ENCODE peak calls at places on chromosomes 11 and 22, in eight cellular contexts. B, E, O, N, I, G, L and T are unnamed samples.

GRCh38 chr22:25334091-25334490 is 114.7 kb downstream of the CRYBB2 start:
- DNase-seq in B (peak), E (peak), O (peak), N (no peak), I (no peak), G (peak), L (peak), T (no peak)

GRCh38 chr11:114307524-114308203 is 11.5 kb downstream of the NNMT start:
- DNase-seq in B (no peak), E (peak), O (peak), N (no peak), I (no peak), G (no peak), L (no peak), T (no peak)

GRCh38 chr11:12189543-12190235 is 79.3 kb downstream of the MICAL2 start:
- DNase-seq in B (no peak), E (no peak), O (no peak), N (no peak), I (peak), G (no peak), L (no peak), T (no peak)

GRCh38 chr22:17085277-17086091 is 684 bp downstream of the IL17RA start:
- DNase-seq in B (no peak), E (no peak), O (peak), N (no peak), I (peak), G (peak), L (no peak), T (no peak)

GRCh38 chr11:8009856-8010255 is 22.7 kb downstream of the EIF3F start:
- DNase-seq in B (no peak), E (no peak), O (no peak), N (no peak), I (no peak), G (no peak), L (no peak), T (no peak)

GRCh38 chr11:12569499-12570040 is 104.7 kb upstream of the TEAD1 start:
- DNase-seq in B (no peak), E (peak), O (peak), N (no peak), I (no peak), G (no peak), L (no peak), T (no peak)

GRCh38 chr11:129974237-129974636 is 28.4 kb downstream of the PRDM10 start:
- DNase-seq in B (no peak), E (peak), O (peak), N (no peak), I (no peak), G (no peak), L (no peak), T (no peak)

GRCh38 chr11:119850822-119851409 is 121.9 kb upstream of the NECTIN1 start:
- DNase-seq in B (no peak), E (no peak), O (no peak), N (no peak), I (no peak), G (no peak), L (no peak), T (no peak)

GRCh38 chr11:77082838-77083552 is 16.2 kb downstream of the CAPN5 start:
- DNase-seq in B (no peak), E (peak), O (peak), N (no peak), I (peak), G (no peak), L (no peak), T (no peak)

GRCh38 chr22:22933807-22934542 is 46.4 kb downstream of the IGLL5 start:
- DNase-seq in B (no peak), E (no peak), O (no peak), N (no peak), I (no peak), G (no peak), L (no peak), T (no peak)

GRCh38 chr11:9525116-9525515 is 48.4 kb upstream of the WEE1 start:
- DNase-seq in B (no peak), E (peak), O (no peak), N (no peak), I (no peak), G (no peak), L (no peak), T (no peak)
- H3K27ac ChIP-seq in B (no peak), E (no peak), O (no peak), N (no peak), I (no peak), G (no peak), L (no peak), T (no peak)

DNA sequence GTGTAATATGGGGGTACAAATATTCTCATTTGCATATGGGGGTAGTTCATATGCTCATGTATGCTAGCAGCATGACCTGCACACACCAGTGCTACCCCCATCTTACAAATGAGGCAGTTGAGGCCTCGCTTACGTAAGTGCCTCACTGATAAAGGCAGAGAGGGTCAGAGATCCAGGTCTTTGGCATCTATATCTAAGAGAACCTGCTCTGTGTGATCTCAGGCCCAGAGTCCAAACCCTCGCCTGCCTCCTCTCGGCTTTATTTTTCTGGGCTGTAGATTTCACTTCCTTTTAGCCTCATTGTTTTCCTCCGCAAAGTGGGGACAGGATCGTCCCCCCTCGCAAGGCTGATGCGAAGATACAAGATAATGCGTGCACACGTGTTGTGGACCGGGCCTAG is 325.2 kb downstream of the MN1 start:
- DNase-seq in B (no peak), E (no peak), O (no peak), N (no peak), I (no peak), G (no peak), L (no peak), T (no peak)
- H3K27ac ChIP-seq in B (no peak), E (peak), O (peak), N (peak), I (no peak), G (no peak), L (no peak), T (no peak)

DNA sequence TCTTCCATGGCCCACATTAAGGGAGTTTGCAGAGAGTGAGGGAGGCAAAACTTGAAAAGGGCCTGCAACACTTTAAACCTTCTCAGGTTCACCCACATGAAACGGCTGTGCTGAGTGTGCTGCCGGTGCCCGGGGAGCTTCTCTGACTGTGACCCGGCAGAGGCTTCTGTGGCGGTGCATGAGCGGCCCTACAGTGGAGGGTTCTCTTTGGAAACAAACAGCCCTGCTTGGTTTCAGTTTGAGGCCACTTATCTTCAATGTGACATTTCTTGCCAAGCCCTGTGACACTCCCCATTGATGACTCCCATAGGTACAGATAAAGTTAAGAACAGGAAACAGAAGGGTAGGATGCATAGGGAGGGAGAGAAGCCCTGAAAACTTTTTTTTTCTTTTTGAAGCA is 31.8 kb downstream of the FAM118A start:
- DNase-seq in B (no peak), E (no peak), O (no peak), N (no peak), I (no peak), G (no peak), L (no peak), T (no peak)
- H3K27ac ChIP-seq in B (no peak), E (no peak), O (no peak), N (no peak), I (peak), G (no peak), L (no peak), T (no peak)

GRCh38 chr22:27809700-27810365 is 8.3 kb upstream of the MN1 start:
- DNase-seq in B (no peak), E (no peak), O (no peak), N (no peak), I (no peak), G (no peak), L (no peak), T (no peak)
- H3K27ac ChIP-seq in B (no peak), E (peak), O (peak), N (no peak), I (no peak), G (no peak), L (no peak), T (no peak)

DNA sequence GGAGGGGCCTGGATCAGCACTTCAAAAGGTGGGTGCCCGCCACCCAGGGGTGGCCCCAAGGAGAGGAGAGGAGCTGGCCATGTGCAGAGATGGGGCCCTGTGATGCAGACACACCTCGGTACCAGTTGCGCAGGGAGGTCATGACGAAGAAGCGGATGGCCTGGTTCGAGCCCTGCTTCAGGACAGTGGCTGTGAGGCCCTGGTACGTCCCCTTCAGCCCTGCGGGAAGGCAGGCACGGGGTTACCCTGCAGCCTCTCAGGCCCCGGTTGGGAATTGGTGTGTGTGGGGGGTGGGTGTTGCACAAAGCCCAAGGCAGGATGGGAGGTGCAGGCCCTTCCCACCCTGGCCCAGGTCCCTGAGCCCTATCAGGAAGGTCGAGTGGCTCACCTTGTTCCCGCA is 1.8 kb downstream of the SLC25A1 start:
- DNase-seq in B (no peak), E (no peak), O (no peak), N (no peak), I (no peak), G (no peak), L (no peak), T (no peak)
- H3K27ac ChIP-seq in B (no peak), E (no peak), O (no peak), N (no peak), I (no peak), G (peak), L (no peak), T (no peak)

DNA sequence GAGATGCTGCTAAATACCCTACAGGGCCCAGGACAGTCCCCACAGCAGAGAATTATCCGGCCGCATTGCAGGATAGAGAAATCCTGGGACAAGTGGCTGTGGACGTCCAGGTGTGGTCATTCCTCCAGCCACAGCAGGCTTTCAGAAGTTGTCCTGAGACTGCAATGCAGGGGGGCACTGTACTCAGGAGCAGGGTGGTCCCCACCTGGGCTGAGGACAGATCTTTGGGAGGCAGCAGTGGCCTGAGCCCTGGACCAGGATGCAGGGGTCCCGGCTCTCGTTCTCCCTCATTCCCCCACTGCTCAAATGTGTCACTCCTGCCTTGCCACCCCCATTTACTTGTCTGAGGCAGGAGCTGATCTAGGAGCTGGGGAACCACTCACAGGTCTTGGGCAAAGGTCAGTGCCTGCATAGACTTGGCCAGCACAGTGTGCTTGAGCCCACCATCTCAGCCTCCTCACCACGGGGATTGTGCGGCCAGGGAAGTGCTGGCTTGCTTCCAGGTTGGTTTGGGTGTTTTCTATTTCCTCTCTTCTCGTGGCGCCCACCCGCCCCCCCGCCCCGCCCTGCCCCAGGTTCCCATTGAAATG is 15.3 kb downstream of the LINC01488 start:
- DNase-seq in B (no peak), E (peak), O (no peak), N (peak), I (no peak), G (no peak), L (no peak), T (no peak)
- H3K27ac ChIP-seq in B (peak), E (peak), O (peak), N (peak), I (no peak), G (no peak), L (peak), T (no peak)

GRCh38 chr22:49621601-49622210 is 206.0 kb downstream of the BRD1 start:
- DNase-seq in B (no peak), E (no peak), O (no peak), N (no peak), I (no peak), G (no peak), L (no peak), T (no peak)

GRCh38 chr22:49622241-49623105 is 205.2 kb downstream of the BRD1 start:
- DNase-seq in B (no peak), E (no peak), O (no peak), N (no peak), I (no peak), G (no peak), L (no peak), T (no peak)

GRCh38 chr22:49619301-49619700 is 208.4 kb downstream of the BRD1 start:
- DNase-seq in B (no peak), E (no peak), O (no peak), N (no peak), I (no peak), G (no peak), L (no peak), T (no peak)

GRCh38 chr22:49620003-49620556 is 207.6 kb downstream of the BRD1 start:
- DNase-seq in B (no peak), E (no peak), O (no peak), N (no peak), I (no peak), G (no peak), L (no peak), T (no peak)

DNA sequence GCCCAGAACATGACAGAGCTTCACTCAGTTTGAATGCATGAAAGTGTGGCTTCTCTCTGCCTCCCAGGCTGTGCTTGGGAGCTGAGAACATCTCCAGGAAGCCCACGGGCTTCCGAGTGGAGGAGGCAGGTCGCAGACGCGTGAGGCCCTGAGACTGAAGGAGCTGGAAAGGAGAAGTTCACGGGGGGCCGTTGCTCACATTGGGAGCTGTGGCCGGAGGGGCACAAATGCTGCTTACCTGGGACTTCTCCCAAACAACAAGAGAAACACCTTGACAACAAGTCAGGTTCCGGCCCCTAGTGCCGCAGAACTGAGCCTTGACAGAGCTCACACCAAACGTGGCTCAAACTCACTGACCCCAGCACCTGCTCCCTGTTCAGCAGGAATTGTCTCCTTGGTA is 207.0 kb downstream of the BRD1 start:
- DNase-seq in B (no peak), E (no peak), O (no peak), N (no peak), I (no peak), G (no peak), L (no peak), T (no peak)
- H3K27ac ChIP-seq in B (no peak), E (no peak), O (no peak), N (no peak), I (no peak), G (no peak), L (no peak), T (no peak)

GRCh38 chr11:86246293-86246675 is 1.7 kb downstream of the EED start:
- DNase-seq in B (no peak), E (no peak), O (peak), N (no peak), I (no peak), G (no peak), L (no peak), T (no peak)
- H3K27ac ChIP-seq in B (no peak), E (no peak), O (peak), N (no peak), I (no peak), G (no peak), L (no peak), T (no peak)

GRCh38 chr22:32590556-32590955 is 115.9 kb downstream of the FBXO7 start:
- DNase-seq in B (no peak), E (peak), O (peak), N (no peak), I (no peak), G (no peak), L (no peak), T (no peak)
- H3K27ac ChIP-seq in B (no peak), E (no peak), O (peak), N (no peak), I (no peak), G (no peak), L (no peak), T (no peak)